ENCODE peak calls at places on chromosomes 5 and 9, in six cellular contexts. E is stimulated activated CD8-positive, alpha-beta memory T cell treated with anti-CD3 and anti-CD28 coated beads, Interleukin-15, amount 100 ng/mL, for 4 hours; B is nucleus accumbens; S is endothelial cell; R is dermis microvascular lymphatic vessel endothelial cell; H is kidney tubule cell. I is an unnamed sample.

GRCh38 chr9:120891255-120891954 is 14.4 kb upstream of the PHF19 start:
- DNase-seq in E (no peak), B (no peak), S (no peak), R (no peak), H (no peak), I (no peak)

GRCh38 chr9:21866302-21866701 is 63.9 kb downstream of the MTAP start:
- DNase-seq in E (no peak), B (no peak), S (no peak), R (no peak), H (no peak), I (no peak)

GRCh38 chr9:91207481-91207888 is 154.2 kb downstream of the AUH start:
- DNase-seq in E (no peak), B (no peak), S (no peak), R (no peak), H (peak; percentile 58), I (no peak)

GRCh38 chr5:175850165-175850845 is 21.1 kb upstream of the CPLX2 start:
- DNase-seq in E (no peak), B (no peak), S (no peak), R (no peak), H (no peak), I (no peak)

GRCh38 chr5:95823738-95824609 is 1.4 kb upstream of the GLRX start:
- DNase-seq in E (no peak), B (no peak), S (peak; percentile 30), R (peak; percentile 68), H (peak; percentile 93), I (peak; percentile 78)

GRCh38 chr5:136192015-136192525 is 892 bp downstream of the SMIM32 start:
- DNase-seq in E (no peak), B (no peak), S (peak; percentile 41), R (no peak), H (peak; percentile 26), I (no peak)

GRCh38 chr9:10661994-10662393 is 49.2 kb upstream of the PTPRD start:
- DNase-seq in E (no peak), B (no peak), S (no peak), R (no peak), H (no peak), I (no peak)

GRCh38 chr5:134435525-134435924 is 23.8 kb upstream of the CDKN2AIPNL start:
- DNase-seq in E (no peak), B (no peak), S (no peak), R (no peak), H (peak; percentile 92), I (no peak)

GRCh38 chr5:112973904-112974303 is 2.7 kb upstream of the DCP2 start:
- DNase-seq in E (no peak), B (no peak), S (no peak), R (no peak), H (peak; percentile 40), I (no peak)

GRCh38 chr9:114305189-114305555 is 17.7 kb upstream of the ORM1 start:
- DNase-seq in E (no peak), B (no peak), S (no peak), R (no peak), H (no peak), I (no peak)

GRCh38 chr5:103487822-103488493 is 74.6 kb downstream of the NUDT12 start:
- DNase-seq in E (no peak), B (no peak), S (no peak), R (no peak), H (no peak), I (no peak)

GRCh38 chr9:88757406-88758010 is 222.5 kb downstream of the NXNL2 start:
- DNase-seq in E (no peak), B (no peak), S (no peak), R (no peak), H (no peak), I (no peak)

GRCh38 chr5:155700333-155700732 is 626.6 kb upstream of the SGCD start:
- DNase-seq in E (no peak), B (no peak), S (peak; percentile 11), R (no peak), H (no peak), I (no peak)

GRCh38 chr5:90434116-90434714 is 24.7 kb upstream of the CETN3 start:
- DNase-seq in E (no peak), B (no peak), S (peak; percentile 54), R (no peak), H (peak; percentile 39), I (peak; percentile 17)

GRCh38 chr9:113635586-113635985 is 172.1 kb downstream of the RGS3 start:
- DNase-seq in E (no peak), B (no peak), S (no peak), R (no peak), H (no peak), I (no peak)

GRCh38 chr5:180598316-180598701 is 7.0 kb upstream of the SCGB3A1 start:
- DNase-seq in E (no peak), B (no peak), S (no peak), R (no peak), H (no peak), I (no peak)

GRCh38 chr5:154535535-154535934 is 57.5 kb upstream of the HAND1 start:
- DNase-seq in E (no peak), B (no peak), S (no peak), R (no peak), H (no peak), I (no peak)

GRCh38 chr9:97786341-97786740 is 66.7 kb upstream of the FOXE1 start:
- DNase-seq in E (no peak), B (no peak), S (no peak), R (no peak), H (peak; percentile 71), I (no peak)

GRCh38 chr9:36893148-36893547 is 140.9 kb downstream of the PAX5 start:
- DNase-seq in E (no peak), B (no peak), S (no peak), R (no peak), H (no peak), I (no peak)

GRCh38 chr5:55604611-55605067 is 69.9 kb upstream of the PLPP1 start:
- DNase-seq in E (no peak), B (no peak), S (no peak), R (no peak), H (peak; percentile 39), I (no peak)

GRCh38 chr5:150138551-150139265 is 16.9 kb downstream of the PDGFRB start:
- DNase-seq in E (no peak), B (no peak), S (peak; percentile 67), R (no peak), H (peak; percentile 40), I (peak; percentile 78)

GRCh38 chr5:59139695-59140094 is 556.8 kb downstream of the RAB3C start:
- DNase-seq in E (no peak), B (no peak), S (no peak), R (no peak), H (no peak), I (no peak)

I was measured in HTR-8/SVneo.